ENCODE peak calls at places on chromosome 3, in six cellular contexts. O is ovary, K is IMR-90, T is A549, G is heart left ventricle, H is uterus. Z is an unnamed sample.
A peak's percentile ranks its signal among the peaks of the same experiment; 100 is the strongest.

GRCh38 chr3:21795152-21795837 is 44.3 kb upstream of the ZNF385D start:
- DNase-seq in O (no peak), K (no peak), T (no peak), G (peak; percentile 87), H (no peak), Z (no peak)

GRCh38 chr3:181709537-181710279 is 2.0 kb upstream of the SOX2 start:
- DNase-seq in O (peak; percentile 36), K (peak; percentile 44), T (peak; percentile 61), G (peak; percentile 68), H (peak; percentile 56), Z (peak; percentile 55)

GRCh38 chr3:56826831-56827722 is 25.3 kb upstream of the ARHGEF3 start:
- DNase-seq in O (no peak), K (peak; percentile 16), T (no peak), G (no peak), H (no peak), Z (peak; percentile 64)

GRCh38 chr3:1048558-1048957 is 44.3 kb upstream of the CNTN6 start:
- DNase-seq in O (no peak), K (no peak), T (no peak), G (no peak), H (no peak), Z (no peak)

GRCh38 chr3:182789371-182789770 is 3.9 kb upstream of the ATP11B start:
- DNase-seq in O (no peak), K (peak; percentile 18), T (no peak), G (no peak), H (no peak), Z (no peak)

GRCh38 chr3:126683506-126683905 is 20.5 kb upstream of the CHCHD6 start:
- DNase-seq in O (no peak), K (no peak), T (no peak), G (no peak), H (no peak), Z (no peak)

GRCh38 chr3:57298041-57298440 is 5.6 kb upstream of the ASB14 start:
- DNase-seq in O (no peak), K (peak; percentile 40), T (peak; percentile 27), G (no peak), H (no peak), Z (peak; percentile 58)

GRCh38 chr3:141074529-141074928 is 23.4 kb downstream of the SPSB4 start:
- DNase-seq in O (no peak), K (no peak), T (no peak), G (no peak), H (no peak), Z (no peak)

GRCh38 chr3:17841190-17841828 is 98.9 kb upstream of the TBC1D5 start:
- DNase-seq in O (peak; percentile 44), K (peak; percentile 46), T (peak; percentile 66), G (peak; percentile 65), H (peak; percentile 53), Z (peak; percentile 59)

GRCh38 chr3:128364808-128365360 is 101.8 kb downstream of the DNAJB8 start:
- DNase-seq in O (no peak), K (no peak), T (no peak), G (no peak), H (no peak), Z (no peak)

GRCh38 chr3:21294768-21295167 is 456.2 kb downstream of the ZNF385D start:
- DNase-seq in O (no peak), K (peak; percentile 17), T (no peak), G (no peak), H (no peak), Z (peak; percentile 53)

GRCh38 chr3:178385280-178385952 is 150.8 kb upstream of the KCNMB2 start:
- DNase-seq in O (no peak), K (peak; percentile 51), T (peak; percentile 5), G (no peak), H (no peak), Z (peak; percentile 58)

GRCh38 chr3:149969110-149969944 is 1.4 kb downstream of the PFN2 start:
- DNase-seq in O (peak; percentile 37), K (peak; percentile 87), T (peak; percentile 89), G (peak; percentile 33), H (peak; percentile 49), Z (peak; percentile 82)

GRCh38 chr3:42557849-42558248 is 23.9 kb downstream of the SEC22C start:
- DNase-seq in O (no peak), K (no peak), T (no peak), G (no peak), H (no peak), Z (no peak)

GRCh38 chr3:175149675-175150074 is 290.5 kb downstream of the NAALADL2 start:
- DNase-seq in O (no peak), K (peak; percentile 5), T (no peak), G (no peak), H (peak; percentile 16), Z (no peak)

GRCh38 chr3:42605550-42606173 is 5.2 kb downstream of the NKTR start:
- DNase-seq in O (no peak), K (no peak), T (no peak), G (no peak), H (no peak), Z (peak; percentile 30)

GRCh38 chr3:149585401-149585726 is 72.5 kb downstream of the WWTR1 start:
- DNase-seq in O (no peak), K (no peak), T (no peak), G (no peak), H (no peak), Z (no peak)

GRCh38 chr3:172511783-172512357 is 11.4 kb downstream of the TNFSF10 start:
- DNase-seq in O (no peak), K (no peak), T (no peak), G (no peak), H (no peak), Z (no peak)
- H3K4me3 ChIP-seq in O (no peak overlapping the region), K (no peak overlapping the region), T (no peak overlapping the region), G (no peak overlapping the region), H (no peak overlapping the region), Z (no peak overlapping the region)

GRCh38 chr3:121152573-121152972 is 244.6 kb downstream of the STXBP5L start:
- DNase-seq in O (no peak), K (no peak), T (peak; percentile 47), G (no peak), H (no peak), Z (peak; percentile 3)
- TF ChIP-seq CTCF in O (no peak), K (no peak), T (peak; percentile 27), G (no peak), H (no peak), Z (no peak)

GRCh38 chr3:46701211-46701939 is at the start of gene TMIE:
- DNase-seq in O (no peak), K (no peak), T (no peak), G (no peak), H (no peak), Z (no peak)
- H3K4me3 ChIP-seq in O (peak within 1 kb of the TSS; percentile 28), K (peak within 1 kb of the TSS; percentile 34), T (peak within 1 kb of the TSS; percentile 34), G (peak within 1 kb of the TSS; percentile 50), H (peak within 1 kb of the TSS; percentile 12), Z (no peak within 1 kb of the TSS)

DNA sequence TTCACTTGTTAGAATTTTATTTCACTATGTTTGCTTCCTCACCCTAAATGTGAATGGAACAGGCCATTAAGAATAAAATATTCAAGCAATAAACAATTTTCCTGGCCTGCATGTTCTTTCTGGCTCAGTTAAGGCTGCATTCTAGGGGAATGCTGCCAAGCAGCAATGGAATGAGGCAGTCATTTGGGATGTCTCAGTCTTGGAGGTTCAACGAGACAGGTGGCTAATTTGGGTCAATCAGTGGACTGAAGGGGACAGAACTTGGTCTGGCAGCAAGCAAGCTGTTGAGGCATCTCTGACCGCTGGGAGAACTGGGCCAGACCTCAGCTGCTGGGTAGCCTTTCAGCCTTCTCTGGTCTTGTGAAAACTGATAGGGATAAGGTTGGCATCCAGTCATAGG is 241.6 kb downstream of the NLGN1 start:
- DNase-seq in O (no peak), K (no peak), T (no peak), G (no peak), H (no peak), Z (no peak)
- TF ChIP-seq CTCF in O (no peak), K (no peak), T (no peak), G (no peak), H (no peak), Z (no peak)